ENCODE peak calls at places on chromosomes 3 and 15, in four cellular contexts. V is HepG2, D is HCT116, K is K562. Y is an unnamed sample.

GRCh38 chr15:71252036-71252898 is 137.0 kb downstream of the THSD4 start:
- DNase-seq in V (no peak), D (peak; percentile 83), K (peak; percentile 7), Y (no peak)

GRCh38 chr3:187104956-187105355 is 34.3 kb downstream of the RPL39L start:
- DNase-seq in V (no peak), D (no peak), K (no peak), Y (no peak)

GRCh38 chr3:45126730-45127129 is 19.4 kb downstream of the CDCP1 start:
- DNase-seq in V (no peak), D (no peak), K (no peak), Y (no peak)

GRCh38 chr3:115418583-115418982 is 204.7 kb upstream of the GAP43 start:
- DNase-seq in V (no peak), D (no peak), K (no peak), Y (no peak)

GRCh38 chr3:49671291-49672288 is 2.6 kb upstream of the APEH start:
- DNase-seq in V (peak; percentile 76), D (peak; percentile 61), K (peak; percentile 80), Y (peak; percentile 70)

GRCh38 chr3:98003306-98003969 is 31.2 kb upstream of the RIOX2 start:
- DNase-seq in V (no peak), D (no peak), K (peak; percentile 32), Y (no peak)

GRCh38 chr15:49492834-49493233 is 69.8 kb downstream of the FGF7 start:
- DNase-seq in V (no peak), D (no peak), K (no peak), Y (no peak)

GRCh38 chr3:32405155-32405554 is 13.5 kb downstream of the CMTM7 start:
- DNase-seq in V (no peak), D (no peak), K (no peak), Y (no peak)

GRCh38 chr15:41513282-41514227 is at the start of gene LTK:
- DNase-seq in V (no peak), D (peak; percentile 65), K (peak; percentile 94), Y (peak; percentile 81)

GRCh38 chr15:91535856-91536500 is 317.5 kb upstream of the SLCO3A1 start:
- DNase-seq in V (no peak), D (no peak), K (no peak), Y (no peak)

GRCh38 chr15:67892559-67893377 is 52.9 kb upstream of the RNU6-1 start:
- DNase-seq in V (no peak), D (no peak), K (no peak), Y (no peak)

GRCh38 chr15:31842532-31843195 is 187.7 kb upstream of the CHRNA7 start:
- DNase-seq in V (no peak), D (no peak), K (no peak), Y (no peak)

GRCh38 chr3:126136428-126137220 is 43.8 kb downstream of the ALDH1L1 start:
- DNase-seq in V (no peak), D (no peak), K (no peak), Y (no peak)

DNA sequence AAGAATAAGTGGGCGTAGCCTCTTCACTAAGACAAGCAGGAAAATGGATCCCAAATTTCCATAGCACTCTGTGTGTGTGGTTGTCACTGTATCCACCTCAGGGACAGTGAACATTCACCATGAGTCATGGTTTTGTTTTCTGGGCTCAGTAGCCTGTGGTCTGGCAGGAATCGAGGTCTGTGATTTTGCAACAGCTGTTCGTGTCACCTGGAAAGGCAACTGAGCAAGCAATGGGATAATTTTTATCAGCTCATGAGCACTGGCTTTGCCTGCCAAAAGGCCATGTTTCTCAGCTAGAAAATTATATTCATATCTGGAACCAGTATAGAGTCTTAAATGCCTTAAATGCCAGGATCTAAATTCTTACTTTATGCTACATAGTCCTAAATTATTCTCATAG is 60.9 kb downstream of the STRIT1 start:
- DNase-seq in V (no peak), D (peak; percentile 54), K (peak; percentile 64), Y (no peak)
- TF ChIP-seq JUND in V (no peak), D (peak; percentile 69), K (peak; percentile 66), Y (no peak)

GRCh38 chr3:40718209-40718608 is 193.4 kb downstream of the ZNF621 start:
- DNase-seq in V (no peak), D (no peak), K (no peak), Y (no peak)
- TF ChIP-seq FOSL1 in V (no peak), D (no peak), K (no peak), Y (no peak)

DNA sequence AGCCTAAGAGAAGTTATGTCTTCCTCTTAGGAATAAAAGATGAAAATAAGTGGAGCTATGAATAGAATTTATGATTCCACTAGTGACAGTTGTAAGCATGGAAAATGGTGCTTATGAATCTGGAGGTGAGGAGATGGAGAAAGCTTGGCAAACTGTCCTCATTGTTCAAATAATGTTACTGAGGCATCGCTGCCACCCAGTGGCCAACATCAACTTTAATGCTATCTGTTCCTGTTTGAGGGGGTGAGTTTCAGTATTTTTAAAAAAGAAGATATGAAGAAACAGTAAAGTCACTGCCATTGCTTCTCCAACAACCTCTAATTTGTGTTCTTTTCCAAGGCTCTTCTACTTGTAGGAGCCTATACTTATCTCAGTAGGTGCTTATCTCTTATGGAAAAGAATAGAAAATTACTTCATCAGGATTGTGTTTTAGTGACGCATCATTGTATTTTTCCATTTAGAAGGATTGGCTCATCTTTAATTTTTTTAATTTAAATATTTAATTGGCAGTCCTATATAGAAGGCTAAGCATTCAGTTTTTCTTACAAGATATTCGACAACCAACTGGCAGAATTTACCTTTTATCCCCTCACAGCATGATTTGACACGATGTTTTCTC is 260.4 kb upstream of the P2RY1 start:
- DNase-seq in V (peak; percentile 26), D (peak; percentile 38), K (peak; percentile 68), Y (no peak)
- TF ChIP-seq JUND in V (no peak), D (no peak), K (no peak), Y (no peak)

GRCh38 chr3:107524214-107525100 is 1.7 kb downstream of the BBX start:
- DNase-seq in V (peak; percentile 41), D (no peak), K (peak; percentile 64), Y (no peak)

GRCh38 chr3:107525101-107525953 is 2.6 kb downstream of the BBX start:
- DNase-seq in V (no peak), D (no peak), K (peak; percentile 23), Y (no peak)

GRCh38 chr3:107521466-107522059 is 1.2 kb upstream of the BBX start:
- DNase-seq in V (no peak), D (no peak), K (no peak), Y (no peak)

GRCh38 chr3:107522510-107523360 is at the start of gene BBX:
- DNase-seq in V (peak; percentile 88), D (peak; percentile 93), K (peak; percentile 91), Y (peak; percentile 96)

GRCh38 chr3:107523361-107524213 is 825 bp downstream of the BBX start:
- DNase-seq in V (peak; percentile 5), D (no peak), K (peak; percentile 44), Y (no peak)
- TF ChIP-seq FOSL1 in V (no peak), D (no peak), K (no peak), Y (no peak)

GRCh38 chr3:79516795-79517194 is 251.0 kb downstream of the ROBO1 start:
- DNase-seq in V (no peak), D (no peak), K (no peak), Y (no peak)

GRCh38 chr3:79515072-79515471 is 252.7 kb downstream of the ROBO1 start:
- DNase-seq in V (no peak), D (no peak), K (no peak), Y (no peak)

GRCh38 chr3:79521221-79521848 is 246.5 kb downstream of the ROBO1 start:
- DNase-seq in V (peak; percentile 35), D (peak; percentile 8), K (peak; percentile 15), Y (no peak)

GRCh38 chr3:79517766-79518413 is 249.9 kb downstream of the ROBO1 start:
- DNase-seq in V (peak; percentile 24), D (no peak), K (peak; percentile 1), Y (no peak)
- TF ChIP-seq JUND in V (no peak), D (no peak), K (no peak), Y (no peak)

GRCh38 chr3:12750658-12751071 is 8.4 kb downstream of the TMEM40 start:
- DNase-seq in V (no peak), D (no peak), K (no peak), Y (no peak)
- TF ChIP-seq FOSL1 in V (no peak), D (no peak), K (peak; percentile 79), Y (no peak)

Y was measured in H1.